ENCODE peak calls at places on chromosomes 4 and X, in five cellular contexts. P is ELF-1, T is non-pigmented ciliary epithelial cell, V is memory B cell, I is AG10803. S is an unnamed sample.

GRCh38 chr4:13881880-13882279 is 254.4 kb upstream of the BOD1L1 start:
- DNase-seq in P (no peak), T (no peak), V (no peak), I (no peak), S (no peak)

GRCh38 chr4:73606465-73606974 is 13.7 kb downstream of the RASSF6 start:
- DNase-seq in I (no peak), T (no peak), V (no peak), P (no peak), S (no peak)

GRCh38 chr4:110087116-110087708 is 111.2 kb downstream of the ELOVL6 start:
- DNase-seq in T (peak), I (peak), V (no peak), P (no peak), S (no peak)

GRCh38 chrX:790031-790430 is 159.4 kb downstream of the SHOX start:
- DNase-seq in V (no peak), I (no peak), T (no peak), P (peak), S (no peak)

GRCh38 chr4:115234405-115235093 is 121.1 kb upstream of the NDST4 start:
- DNase-seq in V (no peak), T (no peak), I (no peak), P (peak), S (no peak)

GRCh38 chr4:176302283-176303275 is 17.2 kb upstream of the SPCS3 start:
- DNase-seq in I (peak), T (peak), P (no peak), V (no peak), S (no peak)

GRCh38 chrX:11423362-11423818 is 130.2 kb downstream of the AMELX start:
- DNase-seq in P (no peak), I (peak), T (no peak), V (no peak), S (peak)

GRCh38 chr4:177511611-177512010 is 69.4 kb upstream of the AGA start:
- DNase-seq in V (no peak), I (no peak), T (no peak), P (peak), S (no peak)

GRCh38 chr4:162458051-162458450 is 294.3 kb upstream of the FSTL5 start:
- DNase-seq in I (no peak), V (no peak), T (no peak), P (no peak), S (no peak)

GRCh38 chr4:118955515-118955914 is 66.9 kb downstream of the SYNPO2 start:
- DNase-seq in P (no peak), V (no peak), T (no peak), I (peak), S (no peak)

GRCh38 chr4:177008071-177008835 is 215.5 kb upstream of the VEGFC start:
- DNase-seq in P (no peak), V (no peak), T (no peak), I (peak), S (no peak)

GRCh38 chr4:143399113-143399949 is 62.7 kb downstream of the GAB1 start:
- DNase-seq in V (no peak), T (no peak), P (peak), I (peak), S (no peak)

GRCh38 chr4:154088741-154089140 is 299.9 kb upstream of the SFRP2 start:
- DNase-seq in T (no peak), P (no peak), V (no peak), I (peak), S (no peak)

GRCh38 chrX:38183577-38183976 is 37.1 kb downstream of the SRPX start:
- DNase-seq in T (no peak), I (peak), V (no peak), P (no peak), S (no peak)

GRCh38 chrX:52420824-52421443 is 52.1 kb downstream of the XAGE2 start:
- DNase-seq in I (peak), V (no peak), P (no peak), T (no peak), S (no peak)

GRCh38 chr4:85166318-85166717 is 199.8 kb upstream of the WDFY3 start:
- DNase-seq in P (peak), V (no peak), I (no peak), T (no peak), S (no peak)

GRCh38 chrX:124249345-124249744 is 83.1 kb upstream of the TEX13D start:
- DNase-seq in V (no peak), I (no peak), T (no peak), P (no peak), S (no peak)

GRCh38 chr4:99886146-99886545 is 8.1 kb downstream of the LAMTOR3 start:
- DNase-seq in T (peak), P (no peak), V (no peak), I (no peak), S (no peak)

GRCh38 chr4:150583287-150584197 is 1.6 kb downstream of the MAB21L2 start:
- DNase-seq in V (no peak), I (no peak), T (no peak), P (peak), S (no peak)

GRCh38 chr4:1464581-1465171 is 58.4 kb upstream of the NKX1-1 start:
- DNase-seq in V (no peak), P (no peak), I (no peak), T (no peak), S (no peak)

GRCh38 chr4:38654273-38654672 is 9.7 kb upstream of the KLF3 start:
- DNase-seq in P (no peak), I (no peak), T (no peak), V (no peak), S (no peak)

GRCh38 chr4:159096434-159096833 is 6.4 kb upstream of the RAPGEF2 start:
- DNase-seq in P (no peak), T (no peak), I (no peak), V (no peak), S (no peak)

GRCh38 chr4:120005091-120005490 is 61.6 kb downstream of the MAD2L1 start:
- DNase-seq in V (no peak), I (no peak), T (no peak), P (no peak), S (no peak)